ENCODE peak calls at places on chromosome 1, in four cellular contexts. Q, Y, X and I are unnamed samples.

GRCh38 chr1:150577557-150578277 is 1.7 kb downstream of the MCL1 start:
- DNase-seq in Y (no peak), X (no peak), Q (no peak), I (no peak)

GRCh38 chr1:43541721-43542401 is 11.2 kb downstream of the PTPRF start:
- DNase-seq in Y (no peak), X (no peak), Q (no peak), I (peak; percentile 18)

GRCh38 chr1:243731301-243731891 is 118.6 kb downstream of the AKT3 start:
- DNase-seq in Q (no peak), X (peak; percentile 82), Y (no peak), I (no peak)

GRCh38 chr1:1061682-1062363 is 12.3 kb downstream of the RNF223 start:
- DNase-seq in Y (no peak), Q (no peak), X (no peak), I (no peak)

GRCh38 chr1:26538480-26539412 is 9.2 kb downstream of the RPS6KA1 start:
- DNase-seq in Y (no peak), X (peak; percentile 47), Q (peak; percentile 67), I (peak; percentile 67)

GRCh38 chr1:32352831-32353383 is 9.4 kb downstream of the FAM229A start:
- DNase-seq in Y (no peak), Q (no peak), X (no peak), I (no peak)

GRCh38 chr1:24086466-24086865 is 25.5 kb downstream of the MYOM3 start:
- DNase-seq in Y (no peak), Q (no peak), X (no peak), I (no peak)

GRCh38 chr1:37995773-37996379 is 6.1 kb upstream of the SF3A3 start:
- DNase-seq in Y (no peak), X (no peak), Q (peak; percentile 87), I (no peak)

GRCh38 chr1:154176341-154176740 is 15.6 kb downstream of the TPM3 start:
- DNase-seq in X (peak; percentile 31), Q (no peak), Y (no peak), I (peak; percentile 69)

GRCh38 chr1:244296010-244296409 is 155.7 kb downstream of the ADSS2 start:
- DNase-seq in Q (no peak), Y (no peak), X (no peak), I (no peak)

GRCh38 chr1:15799928-15800835 is 7.3 kb downstream of the UQCRHL start:
- DNase-seq in X (peak; percentile 88), Q (peak; percentile 79), Y (no peak), I (peak; percentile 96)

GRCh38 chr1:7218210-7218832 is 433.1 kb downstream of the CAMTA1 start:
- DNase-seq in Y (peak; percentile 57), X (peak; percentile 42), Q (peak; percentile 60), I (peak; percentile 57)

GRCh38 chr1:92980732-92981647 is 19.7 kb upstream of the DIPK1A start:
- DNase-seq in Y (no peak), X (no peak), Q (no peak), I (no peak)

GRCh38 chr1:231931146-231931545 is 304.6 kb downstream of the DISC1 start:
- DNase-seq in Q (no peak), X (no peak), Y (no peak), I (peak; percentile 98)

GRCh38 chr1:67060811-67061218 is 6.9 kb upstream of the SLC35D1 start:
- DNase-seq in X (peak; percentile 46), Q (no peak), Y (no peak), I (peak; percentile 93)

GRCh38 chr1:64212023-64212422 is 8.6 kb downstream of the UBE2U start:
- DNase-seq in Y (no peak), Q (no peak), X (no peak), I (no peak)

GRCh38 chr1:26786437-26787380 is 1.0 kb upstream of the PIGV start:
- DNase-seq in Y (peak; percentile 70), Q (peak; percentile 69), X (peak; percentile 30), I (peak; percentile 29)

GRCh38 chr1:89085781-89086180 is 20.8 kb upstream of the GBP1 start:
- DNase-seq in X (no peak), Y (peak; percentile 57), Q (no peak), I (peak; percentile 73)

GRCh38 chr1:116433283-116434257 is 60.5 kb downstream of the ATP1A1 start:
- DNase-seq in X (peak; percentile 86), Q (no peak), Y (no peak), I (no peak)

GRCh38 chr1:151512801-151513625 is 1.8 kb downstream of the CGN start:
- DNase-seq in Y (no peak), Q (peak; percentile 84), X (peak; percentile 93), I (no peak)

GRCh38 chr1:169557131-169557530 is 29.1 kb downstream of the F5 start:
- DNase-seq in X (no peak), Y (no peak), Q (no peak), I (no peak)

GRCh38 chr1:217193151-217193550 is 437.7 kb downstream of the GPATCH2 start:
- DNase-seq in Y (no peak), Q (no peak), X (no peak), I (no peak)

GRCh38 chr1:118928739-118929554 is 59.2 kb downstream of the TBX15 start:
- DNase-seq in Q (no peak), Y (peak; percentile 6), X (no peak), I (peak; percentile 71)

GRCh38 chr1:84687703-84688460 is 2.4 kb downstream of the SSX2IP start:
- DNase-seq in Y (no peak), Q (no peak), X (no peak), I (no peak)

GRCh38 chr1:10140981-10141380 is 69.4 kb upstream of the KIF1B start:
- DNase-seq in Y (no peak), X (no peak), Q (no peak), I (no peak)

GRCh38 chr1:110243146-110243545 is 33.0 kb downstream of the KCNC4 start:
- DNase-seq in X (no peak), Q (no peak), Y (no peak), I (no peak)

GRCh38 chr1:160546942-160547341 is 23.9 kb upstream of the SLAMF6 start:
- DNase-seq in Q (no peak), Y (no peak), X (no peak), I (no peak)

GRCh38 chr1:36320291-36320758 is 3.1 kb downstream of the EVA1B start:
- DNase-seq in X (no peak), Q (no peak), Y (no peak), I (no peak)

GRCh38 chr1:223455470-223455869 is 62.3 kb downstream of the CCDC185 start:
- DNase-seq in Q (no peak), Y (no peak), X (no peak), I (no peak)

GRCh38 chr1:215677112-215677511 is 110.0 kb downstream of the KCTD3 start:
- DNase-seq in X (no peak), Q (no peak), Y (no peak), I (no peak)
- TF ChIP-seq CTCF in X (no peak), Q (peak; percentile 24), Y (no peak), I (no peak)

DNA sequence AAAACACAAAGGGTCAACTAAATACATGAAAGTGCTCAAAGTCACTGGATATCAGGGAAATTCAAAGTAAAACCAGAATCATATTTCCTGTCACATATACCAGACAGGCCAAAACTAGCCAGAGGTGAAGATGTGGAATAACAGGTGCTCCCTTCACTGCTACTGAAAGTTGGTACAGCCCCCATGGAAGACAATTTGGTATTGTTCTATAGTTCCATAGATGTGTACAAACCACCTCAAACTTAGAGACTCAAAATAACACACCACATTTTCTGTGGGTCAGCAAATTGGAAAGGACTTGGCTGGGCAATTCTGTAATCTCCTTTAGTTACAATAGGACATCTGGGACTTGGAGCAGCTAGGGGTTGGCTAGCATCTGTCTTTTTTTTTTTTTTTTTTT is 24.5 kb upstream of the SOAT1 start:
- DNase-seq in Y (no peak), Q (no peak), X (no peak), I (no peak)
- TF ChIP-seq CTCF in Y (no peak), Q (no peak), X (no peak), I (no peak)

DNA sequence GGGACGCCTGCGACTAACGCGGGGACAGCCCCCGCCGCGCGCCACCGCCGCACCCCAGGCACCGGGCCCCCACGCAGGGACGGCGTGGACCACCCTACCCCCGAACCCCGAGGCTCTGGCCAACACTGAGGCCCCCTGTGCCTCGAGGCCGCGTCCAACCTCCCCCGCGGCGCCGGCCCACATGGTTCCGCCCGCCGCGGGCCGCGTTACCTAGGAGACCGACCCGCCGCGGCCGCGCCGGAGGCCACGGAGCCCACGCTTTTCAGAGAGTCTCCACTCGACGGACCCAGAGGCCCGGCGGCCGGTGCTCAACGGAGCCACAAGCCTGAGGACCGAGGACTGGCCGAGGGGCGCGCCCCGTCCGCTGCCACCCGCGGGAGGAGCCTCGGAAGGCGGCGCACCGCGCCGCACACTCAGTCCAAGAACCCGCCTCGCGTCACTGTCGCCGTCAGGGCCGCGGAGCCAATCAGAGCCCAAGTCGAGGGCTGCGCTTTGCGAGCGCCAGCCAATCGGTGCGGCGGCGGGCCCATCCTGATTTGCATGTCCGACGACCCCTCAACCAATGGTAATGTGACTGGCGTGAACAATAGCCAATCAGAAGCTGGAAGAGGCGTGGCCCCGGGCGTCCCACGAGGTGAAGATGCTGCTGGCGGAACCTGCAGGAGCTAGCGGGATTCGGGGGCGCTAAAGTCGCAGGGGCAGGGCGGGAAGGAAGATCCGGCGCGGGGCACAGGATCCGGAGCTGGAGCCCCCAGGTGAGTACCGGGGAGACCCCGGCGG is at the start of gene NPHP4:
- DNase-seq in Q (peak; percentile 100), Y (peak; percentile 100), X (peak; percentile 96), I (peak; percentile 99)
- TF ChIP-seq CTCF in Q (no peak), Y (no peak), X (no peak), I (no peak)

GRCh38 chr1:55695151-55695550 is 480.0 kb upstream of the USP24 start:
- DNase-seq in X (no peak), Q (no peak), Y (no peak), I (no peak)

GRCh38 chr1:55694297-55694696 is 479.1 kb upstream of the USP24 start:
- DNase-seq in Q (no peak), X (no peak), Y (no peak), I (peak; percentile 16)

GRCh38 chr1:55692721-55693120 is 477.6 kb upstream of the USP24 start:
- DNase-seq in Y (no peak), X (no peak), Q (no peak), I (no peak)

GRCh38 chr1:55689800-55690199 is 474.6 kb upstream of the USP24 start:
- DNase-seq in Y (no peak), Q (no peak), X (no peak), I (no peak)

DNA sequence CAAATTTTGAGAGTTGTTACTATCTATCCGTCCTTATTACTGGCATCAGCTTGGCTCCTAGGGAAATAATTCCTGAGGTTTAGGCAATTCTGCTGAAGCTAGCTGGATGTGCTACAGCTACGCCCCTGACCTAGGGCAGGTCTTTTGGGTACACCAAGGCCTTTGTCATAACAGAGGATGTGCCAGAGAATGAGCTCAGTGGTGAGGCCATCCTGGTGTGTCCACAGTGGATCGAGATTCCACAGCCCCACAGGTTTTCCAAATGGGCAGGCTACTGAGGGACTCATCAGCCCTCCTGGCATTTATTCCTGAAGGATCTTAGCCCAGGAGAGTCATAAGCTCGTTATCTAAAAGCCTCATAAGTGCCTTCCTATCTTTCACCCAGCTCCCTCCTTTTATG is 475.2 kb upstream of the USP24 start:
- DNase-seq in Y (no peak), Q (no peak), X (no peak), I (no peak)
- TF ChIP-seq CTCF in Y (no peak), Q (no peak), X (no peak), I (no peak)

GRCh38 chr1:153032677-153033308 is 1.8 kb downstream of the SPRR1B start:
- DNase-seq in Y (peak; percentile 21), Q (peak; percentile 35), X (peak; percentile 80), I (peak; percentile 97)
- TF ChIP-seq CTCF in Y (no peak), Q (peak; percentile 69), X (peak; percentile 67), I (peak; percentile 68)